ENCODE peak calls at places on chromosome 18, in four cellular contexts. G is WTC11, P is K562, K is HepG2. N is an unnamed sample.

GRCh38 chr18:46155652-46156051 is 51.5 kb downstream of the HAUS1 start:
- DNase-seq in P (no peak), K (no peak), G (no peak), N (no peak)

GRCh38 chr18:10424576-10425314 is 29.7 kb upstream of the APCDD1 start:
- DNase-seq in P (no peak), K (no peak), G (no peak), N (no peak)

GRCh38 chr18:75530548-75531211 is 103.2 kb upstream of the SMIM21 start:
- DNase-seq in P (no peak), G (no peak), K (no peak), N (no peak)

GRCh38 chr18:40215981-40216380 is 1739.1 kb upstream of the PIK3C3 start:
- DNase-seq in P (no peak), G (no peak), K (no peak), N (no peak)

GRCh38 chr18:23945416-23946079 is 69.0 kb upstream of the TTC39C start:
- DNase-seq in G (no peak), P (no peak), K (no peak), N (no peak)

GRCh38 chr18:25467226-25468065 is 115.5 kb upstream of the ZNF521 start:
- DNase-seq in P (no peak), K (no peak), G (no peak), N (no peak)

GRCh38 chr18:44856157-44856556 is 175.5 kb downstream of the SETBP1 start:
- DNase-seq in P (no peak), G (no peak), K (no peak), N (no peak)

GRCh38 chr18:76674596-76674995 is 147.8 kb upstream of the ZNF236 start:
- DNase-seq in K (no peak), P (no peak), G (no peak), N (no peak)

GRCh38 chr18:392926-393325 is 107.6 kb downstream of the COLEC12 start:
- DNase-seq in K (no peak), P (no peak), G (no peak), N (no peak)

DNA sequence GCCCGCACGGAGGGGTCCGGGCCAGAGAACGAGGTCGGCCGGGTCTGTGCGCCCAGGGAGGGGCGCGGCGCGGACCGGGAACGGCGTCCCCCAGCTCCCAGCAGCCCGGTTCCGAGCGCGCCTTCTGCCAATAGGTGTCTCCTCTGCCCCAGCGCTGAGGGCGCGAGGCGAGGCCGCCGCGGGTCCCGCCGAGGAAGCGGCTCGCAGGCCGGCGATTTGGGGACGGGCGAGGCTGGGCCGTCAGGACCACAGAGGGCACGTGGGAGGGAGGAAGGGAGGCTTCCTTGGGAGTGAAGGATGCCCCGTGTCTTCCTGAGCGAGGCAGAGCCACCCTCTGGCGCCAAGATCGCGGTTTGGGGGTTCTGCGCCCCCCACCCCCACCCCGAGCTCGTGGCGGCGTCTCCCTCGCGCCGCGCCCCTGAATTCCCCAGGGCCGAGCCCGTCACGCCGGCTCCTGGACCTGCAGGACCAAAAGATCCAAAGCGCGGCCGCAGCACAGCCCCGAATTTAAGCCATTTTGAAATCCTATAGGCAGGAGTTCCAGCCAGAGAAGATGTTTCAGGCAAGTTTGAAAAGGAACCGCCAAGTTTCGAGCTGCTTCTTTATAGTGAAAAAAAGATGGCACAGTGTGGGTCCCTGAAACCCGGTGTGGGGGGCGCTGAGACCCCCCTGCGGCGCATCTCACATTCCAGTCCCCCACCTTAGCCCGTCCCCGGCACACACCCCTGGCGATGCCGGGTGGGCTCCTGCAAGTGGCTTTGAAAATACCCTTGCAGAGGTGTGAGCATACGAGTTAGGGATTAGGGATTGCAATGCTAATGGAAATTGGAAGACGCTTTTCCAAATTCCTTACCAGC is 929 bp downstream of the NFATC1 start:
- DNase-seq in K (no peak), G (peak), P (no peak), N (no peak)
- TF ChIP-seq ELF4 in K (no peak), G (no peak), P (no peak), N (no peak)

GRCh38 chr18:47422524-47422923 is 171.1 kb upstream of the SKOR2 start:
- DNase-seq in G (peak), P (peak), K (no peak), N (peak)

GRCh38 chr18:47415888-47416287 is 164.4 kb upstream of the SKOR2 start:
- DNase-seq in G (no peak), P (no peak), K (no peak), N (no peak)

GRCh38 chr18:47417807-47418206 is 166.3 kb upstream of the SKOR2 start:
- DNase-seq in K (no peak), P (no peak), G (no peak), N (no peak)

GRCh38 chr18:47418746-47419145 is 167.3 kb upstream of the SKOR2 start:
- DNase-seq in G (no peak), P (no peak), K (no peak), N (no peak)

GRCh38 chr18:47420130-47420529 is 168.7 kb upstream of the SKOR2 start:
- DNase-seq in G (no peak), K (no peak), P (no peak), N (no peak)
- TF ChIP-seq ELF4 in G (no peak), K (no peak), P (no peak), N (no peak)

GRCh38 chr18:62523255-62523588 is 397 bp downstream of the ZCCHC2 start:
- DNase-seq in K (no peak), G (no peak), P (no peak), N (no peak)

GRCh38 chr18:62522178-62522509 is 681 bp upstream of the ZCCHC2 start:
- DNase-seq in G (no peak), K (no peak), P (no peak), N (peak)

GRCh38 chr18:62522510-62523254 is at the start of gene ZCCHC2:
- DNase-seq in K (peak), G (peak), P (peak), N (peak)

GRCh38 chr18:62524443-62525200 is 1.8 kb downstream of the ZCCHC2 start:
- DNase-seq in G (peak), P (peak), K (no peak), N (peak)

GRCh38 chr18:62523631-62524442 is 1.0 kb downstream of the ZCCHC2 start:
- DNase-seq in P (peak), G (peak), K (no peak), N (peak)
- TF ChIP-seq ELF4 in P (no peak), G (no peak), K (no peak), N (no peak)

GRCh38 chr18:59054892-59055291 is 84.8 kb upstream of the SEC11C start:
- DNase-seq in P (no peak), K (no peak), G (no peak), N (peak)
- TF ChIP-seq ELF4 in P (no peak), K (no peak), G (no peak), N (no peak)

GRCh38 chr18:7132356-7133115 is 14.9 kb upstream of the LAMA1 start:
- DNase-seq in K (no peak), P (no peak), G (no peak), N (no peak)

DNA sequence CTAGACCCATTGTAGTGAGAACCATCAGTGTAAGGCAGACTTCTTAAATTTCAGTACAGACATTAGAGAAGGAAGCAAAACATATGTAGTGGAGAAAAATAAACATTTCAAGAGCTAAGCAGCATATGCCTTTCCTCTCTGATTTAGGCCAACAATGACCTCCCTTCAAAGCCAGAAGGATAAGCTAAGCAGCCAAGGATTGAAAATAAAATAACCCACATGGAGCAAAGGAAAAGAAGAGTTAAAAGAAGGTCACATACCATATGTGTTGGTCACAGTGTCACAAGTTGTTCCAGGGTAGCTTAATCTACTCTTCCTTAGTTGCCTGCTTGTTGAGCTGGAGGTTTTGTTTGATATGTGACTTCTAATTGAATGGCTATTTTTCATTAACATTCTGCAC is 15.6 kb upstream of the LAMA1 start:
- DNase-seq in P (no peak), K (no peak), G (no peak), N (no peak)
- TF ChIP-seq ELF4 in P (no peak), K (no peak), G (no peak), N (no peak)

GRCh38 chr18:13270279-13270911 is 51.8 kb downstream of the LDLRAD4 start:
- DNase-seq in K (no peak), P (no peak), G (no peak), N (no peak)
- TF ChIP-seq ELF4 in K (no peak), P (no peak), G (no peak), N (no peak)